ENCODE peak calls at places on chromosomes 3 and 15, in six cellular contexts. Q, K, N, L, Z and S are unnamed samples.

GRCh38 chr3:66276705-66277274 is 56.0 kb downstream of the SLC25A26 start:
- DNase-seq in Z (peak; percentile 54), N (no peak), K (peak; percentile 55), Q (peak; percentile 86), L (no peak), S (peak; percentile 57)

GRCh38 chr3:148460686-148461085 is 237.0 kb upstream of the AGTR1 start:
- DNase-seq in K (no peak), N (no peak), Z (no peak), L (no peak), Q (no peak), S (no peak)

GRCh38 chr3:31596176-31596575 is 63.5 kb downstream of the STT3B start:
- DNase-seq in L (no peak), Q (no peak), Z (no peak), K (no peak), N (no peak), S (no peak)

GRCh38 chr15:90165659-90166489 is 35.3 kb upstream of the SEMA4B start:
- DNase-seq in Q (peak; percentile 98), N (no peak), K (peak; percentile 64), L (peak; percentile 95), Z (peak; percentile 99), S (peak; percentile 92)

GRCh38 chr3:75687323-75687722 is 23.2 kb downstream of the FRG2C start:
- DNase-seq in Z (no peak), K (no peak), L (no peak), Q (no peak), N (no peak), S (no peak)

GRCh38 chr15:82936966-82937647 is 15.4 kb downstream of the HOMER2 start:
- DNase-seq in K (no peak), L (no peak), N (no peak), Q (no peak), Z (no peak), S (no peak)

GRCh38 chr3:193586526-193586925 is 6.5 kb upstream of the OPA1 start:
- DNase-seq in N (no peak), Q (no peak), Z (no peak), L (no peak), K (no peak), S (no peak)

GRCh38 chr3:175338775-175339535 is 479.8 kb downstream of the NAALADL2 start:
- DNase-seq in Q (peak; percentile 63), N (no peak), Z (no peak), L (no peak), K (peak; percentile 36), S (peak; percentile 78)

GRCh38 chr3:47399531-47400270 is 18.9 kb downstream of the PTPN23 start:
- DNase-seq in Z (no peak), Q (no peak), L (no peak), K (no peak), N (no peak), S (no peak)

GRCh38 chr15:68542771-68543544 is 35.8 kb upstream of the CORO2B start:
- DNase-seq in N (no peak), Q (peak; percentile 96), Z (no peak), L (no peak), K (peak; percentile 83), S (peak; percentile 51)

GRCh38 chr3:14317057-14317553 is 85.3 kb upstream of the SLC6A6 start:
- DNase-seq in N (no peak), L (no peak), K (no peak), Z (no peak), Q (peak; percentile 16), S (no peak)

GRCh38 chr3:52052831-52053306 is 3.5 kb downstream of the DUSP7 start:
- DNase-seq in Z (peak; percentile 67), Q (peak; percentile 85), L (peak; percentile 89), N (peak; percentile 92), K (peak; percentile 94), S (peak; percentile 83)

GRCh38 chr3:51997935-51998596 is 2.4 kb upstream of the RPL29 start:
- DNase-seq in Z (no peak), K (no peak), Q (no peak), L (no peak), N (no peak), S (no peak)

GRCh38 chr15:56798639-56799038 is 65.3 kb upstream of the ZNF280D start:
- DNase-seq in K (no peak), N (no peak), L (no peak), Z (no peak), Q (no peak), S (no peak)

GRCh38 chr15:99409097-99409473 is 156.7 kb upstream of the MEF2A start:
- DNase-seq in L (peak; percentile 73), K (peak; percentile 71), Q (peak; percentile 73), N (peak; percentile 67), Z (peak; percentile 23), S (peak; percentile 35)

GRCh38 chr15:73926191-73927002 is at the start of gene LOXL1:
- DNase-seq in Z (peak; percentile 70), K (peak; percentile 82), L (peak; percentile 72), Q (peak; percentile 93), N (peak; percentile 79), S (peak; percentile 60)

GRCh38 chr15:60079210-60079609 is 75.1 kb downstream of the FOXB1 start:
- DNase-seq in Z (peak; percentile 8), K (no peak), N (no peak), Q (peak; percentile 38), L (no peak), S (no peak)

GRCh38 chr3:175518459-175518858 is 659.3 kb downstream of the NAALADL2 start:
- DNase-seq in L (no peak), K (no peak), N (no peak), Z (no peak), Q (no peak), S (no peak)

GRCh38 chr15:27412413-27412812 is 441.4 kb downstream of the GABRG3 start:
- DNase-seq in N (no peak), Z (no peak), L (no peak), K (no peak), Q (no peak), S (no peak)

GRCh38 chr3:184570035-184570434 is 8.4 kb downstream of the EPHB3 start:
- DNase-seq in K (no peak), L (no peak), N (no peak), Z (no peak), Q (no peak), S (no peak)

GRCh38 chr3:17120115-17120514 is 235.4 kb downstream of the PLCL2 start:
- DNase-seq in L (no peak), Q (no peak), K (no peak), N (no peak), Z (no peak), S (no peak)

GRCh38 chr3:4629095-4630007 is 136.2 kb downstream of the ITPR1 start:
- DNase-seq in N (no peak), K (no peak), L (no peak), Z (no peak), Q (peak; percentile 8), S (no peak)

GRCh38 chr3:65810277-65810676 is 228.4 kb downstream of the MAGI1 start:
- DNase-seq in K (no peak), N (no peak), Q (no peak), Z (no peak), L (no peak), S (no peak)

GRCh38 chr3:196341142-196341541 is 3.0 kb upstream of the TM4SF19 start:
- DNase-seq in Z (no peak), L (no peak), K (no peak), Q (peak; percentile 61), N (no peak), S (no peak)

GRCh38 chr3:187139895-187140253 is 578 bp upstream of the RPL39L start:
- DNase-seq in L (no peak), K (no peak), Q (no peak), Z (no peak), N (no peak), S (no peak)
- H3K9me3 ChIP-seq in L (peaks cover 6% of the 10 kb centered on the region), K (no peaks in the 10 kb centered on the region), Q (no peaks in the 10 kb centered on the region), Z (no peaks in the 10 kb centered on the region), N (peaks cover 2% of the 10 kb centered on the region), S (no peaks in the 10 kb centered on the region)

DNA sequence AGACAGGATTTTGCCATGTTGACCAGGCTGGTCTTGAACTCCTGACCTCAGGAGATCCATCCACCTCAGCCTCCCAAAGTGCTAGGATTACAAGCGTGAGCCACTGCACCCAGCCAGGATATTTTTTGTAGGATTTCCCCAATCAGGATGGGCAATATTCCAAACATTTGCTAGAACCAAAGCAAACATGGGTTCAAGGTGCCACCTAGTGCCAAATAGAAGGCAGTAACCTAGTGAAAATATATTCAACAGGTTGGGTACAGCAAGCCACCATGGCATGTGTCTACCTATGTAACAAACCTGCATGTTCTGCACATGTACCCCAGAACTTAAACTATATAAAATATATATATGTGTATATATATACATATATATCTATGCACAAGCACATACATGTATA is 185.9 kb upstream of the CADM2 start:
- DNase-seq in N (no peak), Q (no peak), Z (no peak), K (no peak), L (no peak), S (no peak)
- TF ChIP-seq CTCF in N (peak; percentile 29), Q (no peak), Z (no peak), K (no peak), L (no peak), S (no peak)

DNA sequence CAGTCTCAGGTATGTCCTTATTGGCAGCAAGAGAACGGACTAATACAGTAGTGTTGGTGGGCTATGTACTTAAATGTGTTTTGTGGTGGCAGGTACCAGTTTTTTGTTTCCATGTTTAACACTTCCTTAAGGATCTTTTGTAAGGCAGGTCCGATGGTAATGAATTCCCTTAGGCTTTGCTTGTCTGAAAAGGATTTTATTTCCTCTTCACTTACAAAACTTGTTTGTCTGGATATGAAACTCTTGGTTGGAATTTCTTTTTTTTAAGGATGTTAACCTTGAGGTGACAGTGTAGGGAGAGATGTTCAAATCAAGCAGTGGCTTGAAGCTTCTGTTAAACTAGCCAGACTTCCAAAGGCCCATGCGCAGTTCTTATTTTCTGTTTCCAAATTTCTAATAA is 122.2 kb upstream of the FGF7 start:
- DNase-seq in N (no peak), K (no peak), Q (no peak), Z (no peak), L (no peak), S (no peak)
- H3K4me1 ChIP-seq in N (no peaks in the 10 kb centered on the region), K (no peaks in the 10 kb centered on the region), Q (no peaks in the 10 kb centered on the region), Z (no peaks in the 10 kb centered on the region), L (no peaks in the 10 kb centered on the region), S (no peaks in the 10 kb centered on the region)

GRCh38 chr3:426056-426455 is 229.5 kb downstream of the CHL1 start:
- DNase-seq in K (no peak), Q (no peak), L (no peak), Z (no peak), N (no peak), S (no peak)

GRCh38 chr3:427128-427527 is 230.6 kb downstream of the CHL1 start:
- DNase-seq in Z (no peak), Q (no peak), N (no peak), K (no peak), L (no peak), S (no peak)

GRCh38 chr3:430186-430585 is 233.6 kb downstream of the CHL1 start:
- DNase-seq in L (no peak), Z (no peak), Q (no peak), N (no peak), K (no peak), S (no peak)

GRCh38 chr3:420584-420983 is 224.0 kb downstream of the CHL1 start:
- DNase-seq in K (no peak), L (no peak), N (no peak), Z (no peak), Q (no peak), S (no peak)

DNA sequence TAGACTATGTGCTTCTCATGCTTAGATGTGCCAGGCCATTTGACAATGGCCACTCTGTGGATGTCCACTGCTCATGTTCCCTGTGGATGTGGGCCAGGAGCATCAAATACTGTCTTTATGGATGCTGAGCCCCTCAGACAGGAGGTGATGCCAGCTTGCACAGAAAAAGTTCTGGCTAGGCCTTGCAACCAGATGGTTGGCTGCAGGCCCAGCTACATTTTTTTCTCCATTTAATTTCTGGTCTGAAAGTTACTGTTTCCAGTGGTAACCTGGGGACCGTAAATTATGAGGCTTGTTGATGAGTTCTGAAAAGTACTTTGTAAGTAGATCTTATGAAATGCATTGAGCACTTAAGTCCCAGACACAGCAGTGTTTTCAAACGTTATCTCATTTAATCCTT is 228.5 kb downstream of the CHL1 start:
- DNase-seq in L (no peak), Q (no peak), Z (no peak), N (no peak), K (no peak), S (no peak)
- H3K9me3 ChIP-seq in L (no peaks in the 10 kb centered on the region), Q (no peaks in the 10 kb centered on the region), Z (no peaks in the 10 kb centered on the region), N (no peaks in the 10 kb centered on the region), K (no peaks in the 10 kb centered on the region), S (no peaks in the 10 kb centered on the region)